ENCODE peak calls at places on chromosomes 12 and 14, in six cellular contexts. M, P, G, T, W and V are unnamed samples. For H3K9me3, the result is how much of the 10 kb centered on the place peaks cover.

GRCh38 chr12:57614178-57614947 is 3.1 kb downstream of the ARHGEF25 start:
- DNase-seq in P (peak), G (no peak), T (no peak), M (peak), W (no peak), V (no peak)

GRCh38 chr12:44774815-44775411 is 101.2 kb downstream of the NELL2 start:
- DNase-seq in G (peak), M (peak), P (peak), T (peak), W (peak), V (peak)

GRCh38 chr14:67411820-67412421 is at the start of gene PLEK2:
- DNase-seq in M (peak), G (no peak), P (peak), W (peak), T (peak), V (peak)

GRCh38 chr12:66665416-66665815 is 13.5 kb downstream of the GRIP1 start:
- DNase-seq in G (no peak), W (no peak), M (no peak), P (no peak), T (no peak), V (no peak)

GRCh38 chr14:100827751-100828447 is 2.0 kb downstream of the MEG3 start:
- DNase-seq in M (peak), T (no peak), W (no peak), G (no peak), P (no peak), V (no peak)

GRCh38 chr14:59346796-59347510 is 118.2 kb downstream of the GPR135 start:
- DNase-seq in G (no peak), P (no peak), W (no peak), M (no peak), T (no peak), V (no peak)

GRCh38 chr14:69938751-69939150 is 59.5 kb downstream of the SMOC1 start:
- DNase-seq in M (no peak), T (no peak), G (no peak), P (no peak), W (no peak), V (no peak)

GRCh38 chr14:62696261-62696968 is 348.8 kb downstream of the KCNH5 start:
- DNase-seq in G (no peak), P (no peak), W (no peak), M (no peak), T (no peak), V (no peak)

GRCh38 chr12:62879691-62880090 is 55.3 kb downstream of the PPM1H start:
- DNase-seq in T (no peak), W (no peak), M (no peak), P (no peak), G (no peak), V (no peak)

GRCh38 chr12:72230589-72230988 is 41.6 kb upstream of the TRHDE start:
- DNase-seq in T (no peak), M (no peak), P (no peak), W (no peak), G (no peak), V (no peak)

GRCh38 chr12:27922591-27923139 is 49.9 kb downstream of the PTHLH start:
- DNase-seq in M (no peak), P (peak), G (no peak), T (no peak), W (no peak), V (no peak)

GRCh38 chr12:114673169-114673833 is 10.7 kb downstream of the TBX3 start:
- DNase-seq in M (peak), T (no peak), W (no peak), P (no peak), G (no peak), V (no peak)

GRCh38 chr12:122368361-122369073 is 54.0 kb downstream of the CLIP1 start:
- DNase-seq in M (no peak), T (no peak), W (no peak), G (no peak), P (peak), V (no peak)

GRCh38 chr14:73655851-73656250 is 11.1 kb downstream of the DNAL1 start:
- DNase-seq in T (no peak), W (no peak), G (no peak), P (no peak), M (no peak), V (no peak)

GRCh38 chr14:90805662-90806548 is 10.3 kb downstream of the TTC7B start:
- DNase-seq in P (no peak), W (no peak), G (no peak), T (no peak), M (no peak), V (no peak)

GRCh38 chr12:57452937-57453509 is 2.1 kb upstream of the INHBE start:
- DNase-seq in W (no peak), M (peak), G (no peak), P (peak), T (peak), V (no peak)

GRCh38 chr12:19971396-19971802 is 396.9 kb upstream of the PDE3A start:
- DNase-seq in G (no peak), M (peak), P (peak), T (no peak), W (no peak), V (no peak)

GRCh38 chr12:19234991-19235876 is 105.7 kb downstream of the PLEKHA5 start:
- DNase-seq in W (no peak), M (no peak), G (no peak), P (no peak), T (no peak), V (no peak)

GRCh38 chr14:33848706-33849454 is 102.0 kb downstream of the EGLN3 start:
- DNase-seq in P (peak), T (peak), G (no peak), W (no peak), M (peak), V (no peak)

GRCh38 chr12:218728-219590 is 5.0 kb upstream of the SLC6A12 start:
- DNase-seq in T (no peak), G (no peak), P (no peak), W (no peak), M (no peak), V (no peak)

GRCh38 chr12:76020281-76020680 is 11.3 kb downstream of the PHLDA1 start:
- DNase-seq in M (no peak), P (peak), W (peak), G (peak), T (peak), V (peak)

GRCh38 chr14:70962935-70963334 is 55.7 kb downstream of the PCNX1 start:
- DNase-seq in M (no peak), G (no peak), W (no peak), P (no peak), T (no peak), V (no peak)

GRCh38 chr14:92153581-92153980 is 31.8 kb downstream of the CPSF2 start:
- DNase-seq in T (no peak), P (no peak), M (no peak), G (no peak), W (no peak), V (no peak)

GRCh38 chr12:132669166-132669879 is 17.8 kb downstream of the POLE start:
- DNase-seq in T (no peak), G (no peak), P (no peak), M (no peak), W (no peak), V (no peak)
- H3K9me3 ChIP-seq in T (under half), G (under half), P (under half), M (under half), W (under half), V (under half)

GRCh38 chr14:31278883-31279282 is 71.3 kb upstream of the HECTD1 start:
- DNase-seq in M (no peak), T (no peak), G (no peak), W (no peak), P (no peak), V (no peak)
- H3K9me3 ChIP-seq in M (under half), T (under half), G (under half), W (under half), P (under half), V (under half)

GRCh38 chr14:85037411-85037810 is 492.5 kb upstream of the FLRT2 start:
- DNase-seq in M (no peak), W (no peak), G (no peak), P (no peak), T (no peak), V (no peak)
- H3K9me3 ChIP-seq in M (under half), W (under half), G (under half), P (under half), T (under half), V (under half)

GRCh38 chr14:79426103-79426755 is 785.1 kb downstream of the DIO2 start:
- DNase-seq in G (no peak), W (no peak), M (no peak), T (no peak), P (no peak), V (no peak)
- H3K9me3 ChIP-seq in G (under half), W (under half), M (under half), T (under half), P (under half), V (under half)

GRCh38 chr14:82230748-82231147 is 697.1 kb upstream of the SEL1L start:
- DNase-seq in W (no peak), M (no peak), G (no peak), T (no peak), P (no peak), V (no peak)
- H3K9me3 ChIP-seq in W (under half), M (under half), G (under half), T (under half), P (under half), V (under half)

GRCh38 chr12:131043401-131043871 is 89.7 kb downstream of the ADGRD1 start:
- DNase-seq in G (no peak), M (peak), T (no peak), P (no peak), W (no peak), V (no peak)
- H3K9me3 ChIP-seq in G (under half), M (under half), T (under half), P (under half), W (under half), V (under half)

GRCh38 chr14:30142216-30142615 is 214.6 kb upstream of the PRKD1 start:
- DNase-seq in M (no peak), T (no peak), P (no peak), W (no peak), G (no peak), V (no peak)

GRCh38 chr14:30138517-30138916 is 210.9 kb upstream of the PRKD1 start:
- DNase-seq in W (no peak), M (no peak), T (no peak), G (no peak), P (no peak), V (no peak)

DNA sequence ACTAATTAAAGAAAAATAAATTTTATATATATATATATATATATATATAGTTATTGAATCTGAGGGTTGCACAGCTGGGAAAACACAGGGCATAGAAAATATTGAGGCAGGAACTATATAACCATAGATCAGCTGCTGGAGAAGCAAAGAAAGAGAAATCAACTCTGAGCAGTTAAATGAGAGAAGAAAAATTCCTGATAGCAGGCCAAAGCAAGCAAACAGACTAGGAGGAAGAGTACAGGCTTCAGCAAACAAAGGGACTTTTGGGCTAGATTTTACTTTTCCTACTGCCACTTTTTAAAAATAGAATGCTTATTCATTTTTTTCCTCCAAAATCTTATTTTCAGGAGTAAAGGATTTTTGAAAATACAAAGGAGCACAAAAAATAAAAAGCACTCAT is 216.0 kb upstream of the PRKD1 start:
- DNase-seq in M (no peak), P (no peak), T (no peak), W (no peak), G (no peak), V (no peak)
- H3K9me3 ChIP-seq in M (under half), P (under half), T (under half), W (under half), G (under half), V (under half)